ENCODE peak calls at places on chromosomes 16 and 17, in five cellular contexts. Z, L, B, E and X are unnamed samples.

GRCh38 chr17:76909971-76910760 is 42.0 kb downstream of the MGAT5B start:
- DNase-seq in Z (no peak), L (peak; percentile 7), B (peak; percentile 17), E (peak; percentile 94), X (no peak)

GRCh38 chr16:31219154-31219741 is 2.3 kb upstream of the PYDC1 start:
- DNase-seq in Z (no peak), L (no peak), B (no peak), E (no peak), X (no peak)

GRCh38 chr16:10561425-10561824 is 19.0 kb downstream of the EMP2 start:
- DNase-seq in Z (no peak), L (no peak), B (no peak), E (no peak), X (no peak)

GRCh38 chr17:75830168-75831031 is 13.8 kb downstream of the UNC13D start:
- DNase-seq in Z (no peak), L (no peak), B (peak; percentile 72), E (peak; percentile 89), X (no peak)

GRCh38 chr16:85471469-85472431 is 141.4 kb upstream of the GSE1 start:
- DNase-seq in Z (no peak), L (no peak), B (peak; percentile 67), E (no peak), X (no peak)

GRCh38 chr17:74446551-74447500 is 14.9 kb downstream of the GPRC5C start:
- DNase-seq in Z (no peak), L (no peak), B (no peak), E (no peak), X (no peak)

GRCh38 chr17:13593021-13593751 is 8.5 kb downstream of the HS3ST3A1 start:
- DNase-seq in Z (no peak), L (no peak), B (no peak), E (no peak), X (no peak)

GRCh38 chr17:58254803-58255202 is 16.4 kb downstream of the LPO start:
- DNase-seq in Z (no peak), L (peak; percentile 22), B (no peak), E (peak; percentile 79), X (no peak)

GRCh38 chr16:85986931-85987749 is 88.2 kb downstream of the IRF8 start:
- DNase-seq in Z (peak; percentile 54), L (no peak), B (peak; percentile 50), E (peak; percentile 66), X (no peak)

GRCh38 chr16:86558355-86559193 is 3.5 kb upstream of the MTHFSD start:
- DNase-seq in Z (peak; percentile 34), L (no peak), B (no peak), E (no peak), X (no peak)

GRCh38 chr17:75345514-75346167 is 56.4 kb upstream of the SLC25A19 start:
- DNase-seq in Z (no peak), L (no peak), B (peak; percentile 37), E (peak; percentile 71), X (no peak)

GRCh38 chr16:54931041-54931756 is 534 bp downstream of the IRX5 start:
- DNase-seq in Z (peak; percentile 72), L (no peak), B (no peak), E (peak; percentile 60), X (no peak)

GRCh38 chr17:75105269-75106080 is 4.3 kb upstream of the ARMC7 start:
- DNase-seq in Z (no peak), L (no peak), B (peak; percentile 77), E (peak; percentile 85), X (no peak)

GRCh38 chr16:86374603-86375002 is 135.7 kb upstream of the FOXF1 start:
- DNase-seq in Z (no peak), L (no peak), B (no peak), E (no peak), X (no peak)

GRCh38 chr17:44887971-44888955 is 11.0 kb downstream of the EFTUD2 start:
- DNase-seq in Z (no peak), L (no peak), B (no peak), E (no peak), X (no peak)

GRCh38 chr17:76281573-76282371 is 16.6 kb downstream of the UBALD2 start:
- DNase-seq in Z (no peak), L (no peak), B (no peak), E (no peak), X (no peak)

GRCh38 chr16:57786632-57787518 is 15.4 kb downstream of the KIFC3 start:
- DNase-seq in Z (peak; percentile 75), L (no peak), B (peak; percentile 30), E (no peak), X (no peak)

GRCh38 chr17:63082273-63082861 is 116.3 kb downstream of the TANC2 start:
- DNase-seq in Z (no peak), L (peak; percentile 10), B (no peak), E (peak; percentile 44), X (no peak)

GRCh38 chr16:4962716-4963115 is 4.6 kb downstream of the SEC14L5 start:
- DNase-seq in Z (no peak), L (no peak), B (no peak), E (no peak), X (no peak)

GRCh38 chr17:42866216-42866615 is 15.2 kb downstream of the AOC3 start:
- DNase-seq in Z (no peak), L (no peak), B (no peak), E (no peak), X (no peak)

GRCh38 chr17:4604111-4604644 is 19.8 kb downstream of the SMTNL2 start:
- DNase-seq in Z (peak; percentile 62), L (no peak), B (no peak), E (no peak), X (no peak)

GRCh38 chr17:8162997-8163977 is 539 bp upstream of the VAMP2 start:
- DNase-seq in Z (peak; percentile 81), L (no peak), B (peak; percentile 45), E (peak; percentile 89), X (no peak)

GRCh38 chr17:10316986-10317834 is 55.6 kb downstream of the MYH13 start:
- DNase-seq in Z (peak; percentile 87), L (peak; percentile 31), B (peak; percentile 77), E (peak; percentile 80), X (no peak)

GRCh38 chr17:61260061-61260797 is 139.4 kb upstream of the TBX2 start:
- DNase-seq in Z (no peak), L (no peak), B (no peak), E (no peak), X (no peak)
- TF ChIP-seq POLR2AphosphoS5 in Z (no peak), L (no peak), B (no peak), E (no peak), X (no peak)

GRCh38 chr17:78709119-78709681 is 72.9 kb downstream of the CYTH1 start:
- DNase-seq in Z (no peak), L (no peak), B (no peak), E (no peak), X (no peak)
- TF ChIP-seq POLR2AphosphoS5 in Z (no peak), L (no peak), B (no peak), E (no peak), X (no peak)

GRCh38 chr16:2698996-2699750 is 16.9 kb downstream of the KCTD5 start:
- DNase-seq in Z (no peak), L (no peak), B (no peak), E (no peak), X (no peak)
- TF ChIP-seq POLR2AphosphoS5 in Z (no peak), L (no peak), B (no peak), E (no peak), X (no peak)

GRCh38 chr17:67017895-67018294 is 26.5 kb upstream of the CACNG1 start:
- DNase-seq in Z (no peak), L (no peak), B (no peak), E (no peak), X (no peak)

GRCh38 chr17:67013891-67014290 is 30.5 kb upstream of the CACNG1 start:
- DNase-seq in Z (no peak), L (no peak), B (no peak), E (no peak), X (no peak)

GRCh38 chr17:67015001-67015400 is 29.4 kb upstream of the CACNG1 start:
- DNase-seq in Z (no peak), L (no peak), B (no peak), E (no peak), X (no peak)

GRCh38 chr17:67018429-67019125 is 25.8 kb upstream of the CACNG1 start:
- DNase-seq in Z (no peak), L (no peak), B (peak; percentile 9), E (no peak), X (no peak)

DNA sequence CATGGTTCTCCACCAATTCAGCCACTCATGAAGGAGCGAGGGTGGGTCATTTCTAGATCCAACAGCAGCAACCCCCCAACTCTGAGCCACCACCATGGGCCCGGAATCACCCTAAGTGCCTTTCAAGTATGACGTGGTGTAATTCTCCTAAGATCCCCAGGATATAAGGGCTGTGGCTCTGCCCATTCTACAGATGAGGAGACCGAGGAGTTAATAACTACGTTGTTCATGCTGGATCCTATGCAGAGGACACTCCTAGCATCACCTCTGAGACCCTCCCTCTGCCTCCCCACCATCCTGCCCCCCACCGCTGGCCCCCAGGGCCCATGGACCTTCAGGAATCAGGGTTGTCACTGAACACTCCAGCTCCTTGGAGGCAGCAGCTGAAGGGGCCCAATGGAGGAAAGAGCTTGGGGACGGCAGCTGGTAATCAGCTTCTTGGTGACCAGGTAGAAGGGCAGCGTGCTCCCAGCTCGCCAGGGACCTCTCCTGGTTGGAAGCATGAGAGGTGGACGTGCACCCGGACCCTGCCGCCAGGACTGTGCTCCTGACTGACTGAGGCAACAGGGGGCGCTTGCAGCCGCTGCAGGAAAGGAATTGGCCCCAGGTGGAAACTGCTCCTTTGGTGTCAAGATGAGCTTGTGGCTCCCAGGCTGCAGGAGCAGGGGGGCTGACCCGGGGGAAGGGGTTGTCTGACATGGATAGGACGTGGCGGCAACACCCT is 28.2 kb upstream of the CACNG1 start:
- DNase-seq in Z (no peak), L (no peak), B (no peak), E (peak; percentile 73), X (no peak)
- TF ChIP-seq POLR2AphosphoS5 in Z (no peak), L (no peak), B (no peak), E (no peak), X (no peak)

DNA sequence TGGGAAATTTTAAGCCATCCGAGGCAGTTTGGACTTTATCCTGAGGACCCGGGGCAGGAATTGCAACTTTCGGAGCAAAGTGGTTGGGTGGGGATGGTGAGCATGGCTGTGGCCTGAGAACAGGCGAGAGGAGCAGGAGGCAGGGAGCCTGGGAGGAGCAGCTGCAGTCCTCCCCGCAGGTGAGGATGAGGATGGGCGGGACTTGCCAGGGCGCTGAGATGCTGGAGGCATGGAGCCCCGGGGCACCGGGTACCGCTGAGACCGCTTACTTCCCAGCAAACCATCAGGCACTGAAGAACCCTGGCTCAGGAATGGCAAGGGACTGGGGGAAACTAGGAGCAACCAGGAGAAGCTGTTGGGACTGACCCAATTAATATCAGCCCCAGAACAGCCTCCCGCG is 210.8 kb downstream of the GSG1L start:
- DNase-seq in Z (no peak), L (no peak), B (no peak), E (no peak), X (no peak)
- TF ChIP-seq POLR2AphosphoS5 in Z (no peak), L (no peak), B (no peak), E (no peak), X (no peak)

GRCh38 chr16:11706180-11706742 is 36.4 kb downstream of the TXNDC11 start:
- DNase-seq in Z (no peak), L (no peak), B (peak; percentile 50), E (no peak), X (no peak)
- TF ChIP-seq POLR2AphosphoS5 in Z (no peak), L (no peak), B (no peak), E (no peak), X (no peak)